ENCODE peak calls at places on chromosomes 3 and 15, in nine cellular contexts. E, S, M, B, P, W, D, I and V are unnamed samples.

GRCh38 chr15:85542895-85543331 is 162.5 kb downstream of the AKAP13 start:
- ATAC-seq in E (peak; percentile 58), S (no peak), M (no peak), B (no peak), P (no peak), W (peak; percentile 66), D (no peak), I (no peak), V (no peak)

GRCh38 chr3:100893590-100893989 is 99.6 kb downstream of the ABI3BP start:
- ATAC-seq in E (no peak), S (peak; percentile 58), M (no peak), B (peak; percentile 59), P (no peak), W (peak; percentile 25), D (peak; percentile 75), I (no peak), V (no peak)

GRCh38 chr15:79065744-79066376 is 24.7 kb downstream of the RASGRF1 start:
- ATAC-seq in E (peak; percentile 55), S (no peak), M (no peak), B (no peak), P (no peak), W (no peak), D (peak; percentile 36), I (no peak), V (no peak)

GRCh38 chr15:47820780-47821319 is 103.5 kb downstream of the SEMA6D start:
- ATAC-seq in E (no peak), S (no peak), M (no peak), B (peak; percentile 88), P (no peak), W (no peak), D (no peak), I (no peak), V (no peak)

GRCh38 chr15:33701304-33701696 is 267.0 kb upstream of the CHRM5 start:
- ATAC-seq in E (no peak), S (no peak), M (no peak), B (no peak), P (no peak), W (no peak), D (peak; percentile 59), I (no peak), V (no peak)

GRCh38 chr3:137105277-137105977 is 147.6 kb downstream of the IL20RB start:
- ATAC-seq in E (peak; percentile 88), S (peak; percentile 62), M (no peak), B (peak; percentile 70), P (peak; percentile 80), W (peak; percentile 34), D (peak; percentile 82), I (no peak), V (peak; percentile 67)

GRCh38 chr3:168248383-168249047 is 152.8 kb upstream of the GOLIM4 start:
- ATAC-seq in E (peak; percentile 5), S (peak; percentile 76), M (no peak), B (peak; percentile 75), P (peak; percentile 83), W (peak; percentile 52), D (no peak), I (no peak), V (peak; percentile 46)

GRCh38 chr3:72520690-72521308 is 327.4 kb downstream of the SHQ1 start:
- ATAC-seq in E (peak; percentile 55), S (no peak), M (no peak), B (no peak), P (no peak), W (no peak), D (peak; percentile 30), I (no peak), V (no peak)

GRCh38 chr3:113776564-113776963 is 29.7 kb downstream of the ATP6V1A start:
- ATAC-seq in E (no peak), S (no peak), M (no peak), B (no peak), P (no peak), W (peak; percentile 68), D (no peak), I (no peak), V (no peak)

GRCh38 chr3:115876860-115877646 is 253.7 kb downstream of the GAP43 start:
- ATAC-seq in E (no peak), S (no peak), M (no peak), B (no peak), P (no peak), W (no peak), D (no peak), I (no peak), V (no peak)

GRCh38 chr3:113847243-113847642 is 8.7 kb downstream of the GRAMD1C start:
- ATAC-seq in E (no peak), S (no peak), M (no peak), B (no peak), P (no peak), W (peak; percentile 83), D (no peak), I (no peak), V (no peak)

GRCh38 chr15:42046597-42046996 is 25.8 kb upstream of the PLA2G4E start:
- ATAC-seq in E (no peak), S (peak; percentile 79), M (no peak), B (no peak), P (no peak), W (peak; percentile 64), D (no peak), I (no peak), V (no peak)

GRCh38 chr15:50879016-50879415 is 29.5 kb upstream of the AP4E1 start:
- ATAC-seq in E (peak; percentile 82), S (no peak), M (no peak), B (no peak), P (no peak), W (peak; percentile 47), D (no peak), I (no peak), V (no peak)

GRCh38 chr15:83207622-83208356 is at the start of gene HDGFL3:
- ATAC-seq in E (peak; percentile 64), S (peak; percentile 54), M (peak; percentile 34), B (peak; percentile 53), P (peak; percentile 58), W (peak; percentile 63), D (no peak), I (peak; percentile 61), V (peak; percentile 68)

GRCh38 chr15:83205725-83206324 is 1.8 kb downstream of the HDGFL3 start:
- ATAC-seq in E (no peak), S (no peak), M (no peak), B (peak; percentile 48), P (no peak), W (no peak), D (no peak), I (no peak), V (no peak)

GRCh38 chr15:83208357-83208661 is 686 bp upstream of the HDGFL3 start:
- ATAC-seq in E (no peak), S (peak; percentile 15), M (no peak), B (no peak), P (no peak), W (no peak), D (no peak), I (no peak), V (no peak)

GRCh38 chr15:83206387-83206970 is 1.1 kb downstream of the HDGFL3 start:
- ATAC-seq in E (peak; percentile 10), S (peak; percentile 9), M (no peak), B (peak; percentile 1), P (no peak), W (peak; percentile 16), D (no peak), I (no peak), V (no peak)

GRCh38 chr15:83206971-83207621 is 527 bp downstream of the HDGFL3 start:
- ATAC-seq in E (peak; percentile 37), S (peak; percentile 73), M (no peak), B (peak; percentile 59), P (peak; percentile 75), W (peak; percentile 67), D (no peak), I (peak; percentile 42), V (peak; percentile 63)
- H3K4me1 ChIP-seq in E (peaks cover 6% of the 10 kb centered on the region), S (peaks cover 25% of the 10 kb centered on the region), M (peaks cover 10% of the 10 kb centered on the region), B (peaks cover 42% of the 10 kb centered on the region), P (no peaks in the 10 kb centered on the region), W (no peaks in the 10 kb centered on the region), D (no peaks in the 10 kb centered on the region), I (peaks cover 13% of the 10 kb centered on the region), V (peaks cover 5% of the 10 kb centered on the region)

DNA sequence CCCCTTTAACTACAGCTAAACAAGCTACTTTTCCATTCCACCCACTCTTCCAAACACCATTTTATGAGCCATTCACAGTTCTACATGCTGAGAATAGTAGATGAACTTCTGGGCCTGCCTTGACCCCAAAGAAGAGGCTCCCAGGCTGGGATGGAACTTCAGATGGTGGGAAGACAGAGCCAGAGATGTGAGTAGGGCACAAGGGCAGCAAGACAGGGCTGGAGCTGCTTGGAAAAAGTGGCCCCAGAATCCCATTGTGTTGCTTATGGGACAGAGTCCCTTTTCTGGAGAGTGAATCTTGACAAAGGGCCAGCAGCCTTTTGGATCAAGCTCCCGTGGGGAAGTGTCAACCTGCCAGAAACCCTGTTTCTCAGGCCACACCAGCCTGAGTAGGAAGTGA is 516.5 kb upstream of the PPP2R3A start:
- ATAC-seq in E (no peak), S (no peak), M (no peak), B (no peak), P (no peak), W (no peak), D (no peak), I (no peak), V (no peak)
- H3K4me1 ChIP-seq in E (no peaks in the 10 kb centered on the region), S (no peaks in the 10 kb centered on the region), M (no peaks in the 10 kb centered on the region), B (no peaks in the 10 kb centered on the region), P (no peaks in the 10 kb centered on the region), W (no peaks in the 10 kb centered on the region), D (no peaks in the 10 kb centered on the region), I (no peaks in the 10 kb centered on the region), V (no peaks in the 10 kb centered on the region)

DNA sequence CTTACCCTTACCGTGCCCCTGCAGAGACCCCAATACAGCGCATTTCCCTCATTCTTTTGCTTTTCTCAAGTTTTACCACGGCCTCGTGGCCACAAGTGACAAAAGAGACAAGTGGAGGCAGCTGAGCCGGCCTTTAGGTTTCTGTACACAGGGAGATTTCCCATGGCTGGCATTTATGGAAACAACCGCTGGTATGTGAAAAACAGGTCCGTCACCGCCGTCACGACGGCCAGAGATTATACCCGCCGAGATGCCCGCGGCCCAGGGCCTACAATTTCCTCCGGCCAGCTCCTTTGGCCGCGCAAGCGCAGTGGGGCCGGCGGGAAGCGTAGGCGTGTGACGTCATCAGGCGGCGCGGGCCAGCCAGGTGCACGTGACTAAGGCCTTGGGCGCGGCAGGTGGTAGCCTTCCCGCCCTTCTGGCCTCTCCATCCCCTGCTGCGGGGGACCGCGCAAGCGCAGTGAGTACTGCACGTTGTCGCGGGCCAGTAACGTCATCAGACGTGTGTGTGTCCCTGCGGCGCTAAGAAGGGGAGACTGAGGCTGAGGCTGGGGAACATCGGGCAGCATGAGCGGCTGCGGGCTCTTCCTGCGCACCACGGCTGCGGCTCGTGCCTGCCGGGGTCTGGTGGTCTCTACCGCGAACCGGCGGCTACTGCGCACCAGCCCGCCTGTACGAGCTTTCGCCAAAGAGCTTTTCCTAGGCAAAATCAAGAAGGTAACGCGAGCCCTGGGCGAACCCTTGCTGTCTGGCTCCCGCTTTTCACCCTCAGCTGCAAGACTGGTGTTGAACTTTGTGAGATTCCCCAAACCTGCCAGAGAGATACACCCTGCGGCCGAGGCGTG is at the start of gene ACAD9:
- ATAC-seq in E (peak; percentile 92), S (peak; percentile 99), M (peak; percentile 92), B (peak; percentile 97), P (peak; percentile 99), W (peak; percentile 98), D (peak; percentile 89), I (peak; percentile 90), V (peak; percentile 98)
- H3K4me1 ChIP-seq in E (peaks cover 18% of the 10 kb centered on the region), S (peaks cover 30% of the 10 kb centered on the region), M (peaks cover 44% of the 10 kb centered on the region), B (peaks cover 31% of the 10 kb centered on the region), P (peaks cover 2% of the 10 kb centered on the region), W (peaks cover 18% of the 10 kb centered on the region), D (peaks cover 12% of the 10 kb centered on the region), I (peaks cover 56% of the 10 kb centered on the region), V (peaks cover 57% of the 10 kb centered on the region)

DNA sequence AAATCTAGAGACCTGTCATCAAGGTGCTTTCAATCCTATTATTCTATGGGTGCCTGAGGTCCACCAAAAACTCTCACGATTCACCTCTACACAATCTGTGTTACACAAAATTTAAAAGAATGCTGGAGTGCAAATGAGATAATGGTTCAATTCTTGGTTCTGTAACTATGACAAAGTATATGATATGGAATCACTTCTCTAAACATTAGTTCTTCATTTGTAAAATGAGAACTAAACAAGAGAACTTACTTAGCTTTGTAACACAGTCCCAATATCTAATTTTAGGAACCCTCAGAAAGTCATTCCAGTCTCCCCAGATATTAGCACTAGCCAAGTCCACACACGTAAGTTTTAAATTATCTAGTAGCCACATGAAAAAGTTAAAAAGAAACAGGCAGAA is 111.5 kb downstream of the TBL1XR1 start:
- ATAC-seq in E (no peak), S (no peak), M (no peak), B (no peak), P (no peak), W (no peak), D (no peak), I (no peak), V (no peak)
- H3K4me1 ChIP-seq in E (peaks cover 4% of the 10 kb centered on the region), S (peaks cover 6% of the 10 kb centered on the region), M (peaks cover 27% of the 10 kb centered on the region), B (peaks cover 59% of the 10 kb centered on the region), P (peaks cover 4% of the 10 kb centered on the region), W (no peaks in the 10 kb centered on the region), D (no peaks in the 10 kb centered on the region), I (peaks cover 11% of the 10 kb centered on the region), V (peaks cover 2% of the 10 kb centered on the region)